ENCODE peak calls at places on chromosomes 4 and X, in seven cellular contexts. S, I, M, E, R, O and W are unnamed samples.
A peak's percentile ranks its signal among the peaks of the same experiment; 100 is the strongest.

GRCh38 chr4:24770111-24770584 is 25.2 kb upstream of the SOD3 start:
- DNase-seq in S (no peak), I (peak; percentile 71), M (peak; percentile 69), E (no peak), R (no peak), O (no peak), W (no peak)

GRCh38 chr4:185836268-185837084 is 24.5 kb upstream of the SORBS2 start:
- DNase-seq in S (no peak), I (no peak), M (no peak), E (no peak), R (no peak), O (no peak), W (no peak)

GRCh38 chr4:32455231-32455630 is 1735.1 kb downstream of the PCDH7 start:
- DNase-seq in S (no peak), I (no peak), M (no peak), E (no peak), R (no peak), O (no peak), W (no peak)

GRCh38 chr4:158008551-158009218 is 164.1 kb downstream of the GASK1B start:
- DNase-seq in S (no peak), I (no peak), M (no peak), E (no peak), R (no peak), O (no peak), W (no peak)

GRCh38 chr4:36493240-36493639 is 211.8 kb downstream of the DTHD1 start:
- DNase-seq in S (no peak), I (no peak), M (no peak), E (no peak), R (no peak), O (no peak), W (no peak)

GRCh38 chr4:181952478-181952877 is 290.7 kb upstream of the TENM3 start:
- DNase-seq in S (peak; percentile 23), I (no peak), M (peak; percentile 49), E (peak; percentile 21), R (no peak), O (no peak), W (peak; percentile 31)

GRCh38 chrX:41723305-41723704 is 676 bp upstream of the GPR82 start:
- DNase-seq in S (no peak), I (no peak), M (no peak), E (no peak), R (no peak), O (no peak), W (no peak)

GRCh38 chr4:106495498-106495897 is 126.9 kb upstream of the GIMD1 start:
- DNase-seq in S (no peak), I (no peak), M (peak; percentile 73), E (no peak), R (no peak), O (no peak), W (no peak)

GRCh38 chrX:72100051-72100755 is 31.5 kb downstream of the RTL5 start:
- DNase-seq in S (no peak), I (peak; percentile 25), M (no peak), E (no peak), R (no peak), O (no peak), W (no peak)

GRCh38 chr4:26065833-26066232 is 151.8 kb downstream of the SMIM20 start:
- DNase-seq in S (no peak), I (no peak), M (no peak), E (no peak), R (no peak), O (no peak), W (no peak)

GRCh38 chr4:7771056-7771455 is 168.6 kb downstream of the AFAP1 start:
- DNase-seq in S (no peak), I (peak; percentile 39), M (no peak), E (no peak), R (no peak), O (no peak), W (no peak)

GRCh38 chr4:8613421-8614364 is 21.1 kb downstream of the CPZ start:
- DNase-seq in S (no peak), I (no peak), M (no peak), E (no peak), R (no peak), O (no peak), W (no peak)

GRCh38 chrX:153632612-153632980 is 14.4 kb upstream of the DUSP9 start:
- DNase-seq in S (no peak), I (no peak), M (no peak), E (no peak), R (no peak), O (no peak), W (no peak)

GRCh38 chrX:47285762-47286320 is 53.0 kb downstream of the USP11 start:
- DNase-seq in S (no peak), I (no peak), M (no peak), E (no peak), R (no peak), O (no peak), W (no peak)

GRCh38 chrX:16479206-16479869 is 170.6 kb upstream of the S100G start:
- DNase-seq in S (no peak), I (no peak), M (no peak), E (no peak), R (no peak), O (no peak), W (no peak)

GRCh38 chrX:51024106-51024696 is 113.7 kb downstream of the BMP15 start:
- DNase-seq in S (no peak), I (peak; percentile 8), M (no peak), E (no peak), R (no peak), O (no peak), W (no peak)

GRCh38 chr4:173420324-173420752 is 21.4 kb upstream of the SCRG1 start:
- DNase-seq in S (no peak), I (peak; percentile 21), M (no peak), E (no peak), R (no peak), O (peak; percentile 29), W (no peak)

GRCh38 chrX:14027031-14027430 is 2.7 kb downstream of the GEMIN8 start:
- DNase-seq in S (no peak), I (peak; percentile 13), M (no peak), E (peak; percentile 68), R (no peak), O (peak; percentile 54), W (peak; percentile 22)

GRCh38 chrX:53317365-53318069 is 36.1 kb upstream of the IQSEC2 start:
- DNase-seq in S (peak; percentile 75), I (peak; percentile 60), M (no peak), E (peak; percentile 38), R (peak; percentile 64), O (peak; percentile 26), W (peak; percentile 70)

GRCh38 chr4:85029453-85029852 is 63.0 kb upstream of the WDFY3 start:
- DNase-seq in S (no peak), I (no peak), M (no peak), E (no peak), R (no peak), O (no peak), W (no peak)

GRCh38 chr4:164926301-164926700 is 49.3 kb downstream of the APELA start:
- DNase-seq in S (no peak), I (no peak), M (peak; percentile 49), E (peak; percentile 45), R (no peak), O (no peak), W (no peak)

GRCh38 chrX:69524765-69525164 is 20.6 kb downstream of the NALF2 start:
- DNase-seq in S (no peak), I (no peak), M (no peak), E (no peak), R (no peak), O (no peak), W (no peak)

GRCh38 chr4:27779827-27780226 is 919.2 kb downstream of the STIM2 start:
- DNase-seq in S (no peak), I (no peak), M (no peak), E (no peak), R (no peak), O (no peak), W (no peak)

GRCh38 chr4:168879178-168879577 is 130.9 kb downstream of the CBR4 start:
- DNase-seq in S (no peak), I (no peak), M (no peak), E (no peak), R (no peak), O (no peak), W (no peak)

GRCh38 chrX:12241026-12241425 is 102.8 kb downstream of the FRMPD4 start:
- DNase-seq in S (no peak), I (no peak), M (no peak), E (no peak), R (no peak), O (no peak), W (no peak)

GRCh38 chr4:81237791-81238190 is 22.8 kb upstream of the PRKG2 start:
- DNase-seq in S (no peak), I (no peak), M (no peak), E (no peak), R (no peak), O (no peak), W (no peak)

GRCh38 chr4:76562161-76562560 is 127.1 kb downstream of the SHROOM3 start:
- DNase-seq in S (no peak), I (no peak), M (peak; percentile 77), E (no peak), R (no peak), O (no peak), W (no peak)

GRCh38 chr4:107751670-107752069 is 31.6 kb upstream of the PAPSS1 start:
- DNase-seq in S (no peak), I (no peak), M (no peak), E (no peak), R (no peak), O (no peak), W (no peak)

GRCh38 chr4:87949961-87950360 is 25.6 kb upstream of the SPP1 start:
- DNase-seq in S (peak; percentile 35), I (no peak), M (no peak), E (no peak), R (no peak), O (no peak), W (no peak)